ENCODE peak calls at places on chromosome 13, in four cellular contexts. One of them, this sample, is unnamed.

GRCh38 chr13:45718063-45718462 is 15.9 kb downstream of the CBY2 start:
- DNase-seq in breast epithelium: no peak
- DNase-seq in CD8-positive, alpha-beta T cell: no peak
- DNase-seq in thoracic aorta: no peak
- DNase-seq in this sample: no peak

GRCh38 chr13:101514695-101515275 is 62.3 kb downstream of the ITGBL1 start:
- DNase-seq in thoracic aorta: no peak
- DNase-seq in breast epithelium: no peak
- DNase-seq in CD8-positive, alpha-beta T cell: no peak
- DNase-seq in this sample: no peak

GRCh38 chr13:42969558-42970172 is 22.4 kb downstream of the EPSTI1 start:
- DNase-seq in thoracic aorta: peak
- DNase-seq in breast epithelium: peak
- DNase-seq in CD8-positive, alpha-beta T cell: peak
- DNase-seq in this sample: no peak

GRCh38 chr13:27665333-27665732 is 43.6 kb downstream of the POLR1D start:
- DNase-seq in CD8-positive, alpha-beta T cell: no peak
- DNase-seq in thoracic aorta: no peak
- DNase-seq in breast epithelium: no peak
- DNase-seq in this sample: no peak

GRCh38 chr13:44969858-44970484 is 19.3 kb downstream of the NUFIP1 start:
- DNase-seq in breast epithelium: no peak
- DNase-seq in CD8-positive, alpha-beta T cell: no peak
- DNase-seq in thoracic aorta: no peak
- DNase-seq in this sample: no peak

GRCh38 chr13:27450921-27451461 is 627 bp upstream of the MTIF3 start:
- DNase-seq in CD8-positive, alpha-beta T cell: no peak
- DNase-seq in thoracic aorta: no peak
- DNase-seq in breast epithelium: peak
- DNase-seq in this sample: peak

GRCh38 chr13:38421590-38422560 is 72.2 kb downstream of the UFM1 start:
- DNase-seq in CD8-positive, alpha-beta T cell: no peak
- DNase-seq in thoracic aorta: no peak
- DNase-seq in breast epithelium: no peak
- DNase-seq in this sample: no peak

GRCh38 chr13:107441279-107441678 is 774.1 kb downstream of the LIG4 start:
- DNase-seq in CD8-positive, alpha-beta T cell: no peak
- DNase-seq in breast epithelium: no peak
- DNase-seq in thoracic aorta: no peak
- DNase-seq in this sample: no peak

GRCh38 chr13:88751994-88752393 is 1080.8 kb downstream of the SLITRK5 start:
- DNase-seq in CD8-positive, alpha-beta T cell: no peak
- DNase-seq in thoracic aorta: no peak
- DNase-seq in breast epithelium: no peak
- DNase-seq in this sample: no peak

GRCh38 chr13:87356314-87356713 is 314.9 kb upstream of the SLITRK5 start:
- DNase-seq in thoracic aorta: no peak
- DNase-seq in breast epithelium: no peak
- DNase-seq in CD8-positive, alpha-beta T cell: no peak
- DNase-seq in this sample: no peak

GRCh38 chr13:77136902-77137420 is 110.0 kb upstream of the FBXL3 start:
- DNase-seq in CD8-positive, alpha-beta T cell: no peak
- DNase-seq in breast epithelium: no peak
- DNase-seq in thoracic aorta: no peak
- DNase-seq in this sample: no peak

GRCh38 chr13:23443878-23444277 is 10.4 kb upstream of the SACS start:
- DNase-seq in thoracic aorta: no peak
- DNase-seq in breast epithelium: no peak
- DNase-seq in CD8-positive, alpha-beta T cell: no peak
- DNase-seq in this sample: no peak

GRCh38 chr13:57631607-57632275 is at the start of gene PCDH17:
- DNase-seq in thoracic aorta: no peak
- DNase-seq in breast epithelium: no peak
- DNase-seq in CD8-positive, alpha-beta T cell: no peak
- DNase-seq in this sample: no peak

GRCh38 chr13:104318121-104318520 is 1251.9 kb upstream of the SLC10A2 start:
- DNase-seq in CD8-positive, alpha-beta T cell: no peak
- DNase-seq in breast epithelium: no peak
- DNase-seq in thoracic aorta: no peak
- DNase-seq in this sample: no peak

GRCh38 chr13:27353166-27353583 is 71.2 kb upstream of the GTF3A start:
- DNase-seq in breast epithelium: no peak
- DNase-seq in thoracic aorta: no peak
- DNase-seq in CD8-positive, alpha-beta T cell: no peak
- DNase-seq in this sample: no peak

GRCh38 chr13:98279473-98280175 is 102.6 kb upstream of the RNF113B start:
- DNase-seq in CD8-positive, alpha-beta T cell: no peak
- DNase-seq in thoracic aorta: no peak
- DNase-seq in breast epithelium: no peak
- DNase-seq in this sample: no peak

GRCh38 chr13:23817136-23817535 is 72.1 kb downstream of the MIPEP start:
- DNase-seq in CD8-positive, alpha-beta T cell: no peak
- DNase-seq in breast epithelium: no peak
- DNase-seq in thoracic aorta: no peak
- DNase-seq in this sample: no peak

GRCh38 chr13:59318320-59318930 is 845.3 kb downstream of the DIAPH3 start:
- DNase-seq in CD8-positive, alpha-beta T cell: no peak
- DNase-seq in thoracic aorta: no peak
- DNase-seq in breast epithelium: no peak
- DNase-seq in this sample: no peak

GRCh38 chr13:70054572-70054971 is 53.1 kb upstream of the ATXN8OS start:
- DNase-seq in CD8-positive, alpha-beta T cell: no peak
- DNase-seq in thoracic aorta: no peak
- DNase-seq in breast epithelium: no peak
- DNase-seq in this sample: no peak

GRCh38 chr13:76226941-76227340 is 590.8 kb downstream of the LMO7 start:
- DNase-seq in thoracic aorta: no peak
- DNase-seq in CD8-positive, alpha-beta T cell: no peak
- DNase-seq in breast epithelium: no peak
- DNase-seq in this sample: no peak

GRCh38 chr13:96297360-96297759 is 207.5 kb downstream of the HS6ST3 start:
- DNase-seq in breast epithelium: no peak
- DNase-seq in CD8-positive, alpha-beta T cell: no peak
- DNase-seq in thoracic aorta: no peak
- DNase-seq in this sample: no peak

GRCh38 chr13:89584058-89584457 is 1763.4 kb upstream of the MIR17HG start:
- DNase-seq in breast epithelium: no peak
- DNase-seq in CD8-positive, alpha-beta T cell: no peak
- DNase-seq in thoracic aorta: no peak
- DNase-seq in this sample: no peak

GRCh38 chr13:112636401-112636975 is 48.5 kb upstream of the TUBGCP3 start:
- DNase-seq in thoracic aorta: no peak
- DNase-seq in breast epithelium: no peak
- DNase-seq in CD8-positive, alpha-beta T cell: no peak
- DNase-seq in this sample: no peak

DNA sequence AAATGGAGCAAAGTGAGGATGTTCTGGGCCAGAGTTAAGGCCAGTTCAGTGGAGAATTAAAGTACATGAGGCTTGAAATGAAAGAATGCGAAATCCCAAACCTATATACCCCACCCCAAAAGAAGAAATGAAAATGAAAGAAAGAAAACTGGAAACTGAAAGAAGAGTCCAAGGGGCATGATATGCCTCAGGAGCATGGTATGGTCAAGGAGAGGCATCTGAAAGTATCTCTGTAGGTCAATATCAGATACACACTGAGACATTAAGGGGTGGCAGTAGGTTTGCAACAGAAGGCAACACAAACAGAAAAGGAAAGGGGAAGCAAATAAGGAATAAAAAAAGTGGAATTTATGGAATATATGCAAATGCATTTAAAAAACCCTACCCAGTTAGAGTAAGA is 166.5 kb downstream of the COG6 start:
- DNase-seq in breast epithelium: no peak
- DNase-seq in thoracic aorta: no peak
- DNase-seq in CD8-positive, alpha-beta T cell: no peak
- DNase-seq in this sample: no peak
- H3K4me3 ChIP-seq in breast epithelium: no peak
- H3K4me3 ChIP-seq in thoracic aorta: no peak
- H3K4me3 ChIP-seq in CD8-positive, alpha-beta T cell: no peak
- H3K4me3 ChIP-seq in this sample: no peak

DNA sequence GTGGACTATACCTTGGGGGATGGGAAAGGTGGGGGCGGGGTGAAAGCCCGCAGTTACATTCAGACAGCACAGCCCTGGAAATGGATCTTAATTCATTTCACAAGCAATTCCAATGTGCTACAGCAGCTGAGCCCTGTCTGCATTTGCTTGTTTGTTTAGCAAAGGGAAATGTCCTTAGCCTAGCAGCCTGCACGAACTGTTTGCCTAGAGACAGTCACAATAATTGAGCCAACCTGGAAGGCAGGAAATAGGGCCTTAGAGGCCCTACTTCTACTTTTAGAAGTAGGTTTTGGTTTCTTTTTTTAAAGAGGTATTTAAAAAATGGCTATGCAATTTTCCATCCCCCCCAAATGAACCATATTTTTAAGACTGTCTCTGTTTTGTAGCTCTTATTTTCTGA is 177.2 kb upstream of the KL start:
- DNase-seq in CD8-positive, alpha-beta T cell: no peak
- DNase-seq in breast epithelium: peak
- DNase-seq in thoracic aorta: no peak
- DNase-seq in this sample: no peak
- H3K27ac ChIP-seq in CD8-positive, alpha-beta T cell: no peak
- H3K27ac ChIP-seq in breast epithelium: no peak
- H3K27ac ChIP-seq in thoracic aorta: no peak
- H3K27ac ChIP-seq in this sample: no peak

GRCh38 chr13:40389081-40389641 is 277.3 kb downstream of the FOXO1 start:
- DNase-seq in thoracic aorta: no peak
- DNase-seq in breast epithelium: no peak
- DNase-seq in CD8-positive, alpha-beta T cell: peak
- DNase-seq in this sample: no peak
- H3K4me3 ChIP-seq in thoracic aorta: no peak
- H3K4me3 ChIP-seq in breast epithelium: no peak
- H3K4me3 ChIP-seq in CD8-positive, alpha-beta T cell: peak
- H3K4me3 ChIP-seq in this sample: no peak

GRCh38 chr13:51663980-51664957 is 80.0 kb downstream of the WDFY2 start:
- DNase-seq in breast epithelium: no peak
- DNase-seq in CD8-positive, alpha-beta T cell: no peak
- DNase-seq in thoracic aorta: no peak
- DNase-seq in this sample: no peak

GRCh38 chr13:51668580-51669195 is 84.4 kb downstream of the WDFY2 start:
- DNase-seq in thoracic aorta: no peak
- DNase-seq in CD8-positive, alpha-beta T cell: no peak
- DNase-seq in breast epithelium: no peak
- DNase-seq in this sample: no peak

GRCh38 chr13:51665456-51665855 is 81.2 kb downstream of the WDFY2 start:
- DNase-seq in breast epithelium: no peak
- DNase-seq in CD8-positive, alpha-beta T cell: no peak
- DNase-seq in thoracic aorta: no peak
- DNase-seq in this sample: no peak

GRCh38 chr13:51666316-51666715 is 82.1 kb downstream of the WDFY2 start:
- DNase-seq in thoracic aorta: no peak
- DNase-seq in CD8-positive, alpha-beta T cell: no peak
- DNase-seq in breast epithelium: no peak
- DNase-seq in this sample: no peak

DNA sequence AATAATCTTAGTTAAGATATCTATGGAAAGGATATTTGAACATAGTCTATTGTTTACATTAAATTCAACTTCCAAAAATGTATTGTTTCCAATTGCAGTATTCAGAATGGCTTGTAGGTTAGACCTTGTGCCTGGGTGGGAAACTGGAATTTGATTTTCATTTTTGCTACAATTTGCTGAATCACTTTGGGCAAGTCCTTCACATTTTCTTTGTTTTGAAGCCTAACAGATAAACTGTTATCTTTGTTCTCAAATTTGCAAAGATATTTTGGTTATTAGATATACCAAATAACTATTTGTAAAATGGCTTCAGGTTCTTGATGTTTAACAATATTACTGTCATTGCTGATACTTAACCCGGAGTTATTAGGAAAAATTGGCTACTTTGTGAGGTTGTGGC is 82.6 kb downstream of the WDFY2 start:
- DNase-seq in thoracic aorta: no peak
- DNase-seq in breast epithelium: no peak
- DNase-seq in CD8-positive, alpha-beta T cell: no peak
- DNase-seq in this sample: no peak
- H3K27ac ChIP-seq in thoracic aorta: peak
- H3K27ac ChIP-seq in breast epithelium: peak
- H3K27ac ChIP-seq in CD8-positive, alpha-beta T cell: no peak
- H3K27ac ChIP-seq in this sample: peak

This sample was measured in ascending aorta.